ENCODE peak calls at places on chromosome 13, in eight cellular contexts. T is cardiac muscle cell; J is astrocyte; Z is dorsolateral prefrontal cortex; I is A549; W is kidney; B is right lobe of liver; O is CD8-positive, alpha-beta T cell. A is an unnamed sample.

GRCh38 chr13:109154546-109154945 is 525.1 kb downstream of the MYO16 start:
- DNase-seq in I (no peak), W (no peak), O (no peak), T (no peak), Z (no peak), B (no peak), J (peak), A (no peak)

GRCh38 chr13:21434588-21434987 is 24.5 kb downstream of the ZDHHC20 start:
- DNase-seq in I (no peak), W (no peak), J (no peak), B (no peak), T (no peak), O (no peak), Z (no peak), A (no peak)

GRCh38 chr13:106337096-106337495 is 198.4 kb downstream of the EFNB2 start:
- DNase-seq in Z (no peak), B (no peak), I (no peak), T (no peak), J (no peak), W (no peak), O (no peak), A (no peak)

GRCh38 chr13:83881917-83882625 is at the start of gene SLITRK1:
- DNase-seq in T (peak), O (no peak), W (peak), J (peak), I (no peak), B (peak), Z (peak), A (peak)

GRCh38 chr13:79581870-79582315 is 100.9 kb downstream of the NDFIP2 start:
- DNase-seq in I (no peak), B (no peak), O (no peak), Z (peak), T (no peak), J (peak), W (no peak), A (peak)

GRCh38 chr13:23656637-23657036 is 86.4 kb downstream of the TNFRSF19 start:
- DNase-seq in B (no peak), O (no peak), T (no peak), I (no peak), Z (no peak), W (no peak), J (peak), A (peak)

GRCh38 chr13:110645750-110646149 is 30.4 kb downstream of the NAXD start:
- DNase-seq in W (peak), B (no peak), J (no peak), I (no peak), Z (no peak), O (no peak), T (no peak), A (no peak)

GRCh38 chr13:102203718-102204117 is 198.1 kb downstream of the FGF14 start:
- DNase-seq in B (no peak), T (no peak), I (no peak), O (no peak), W (no peak), Z (no peak), J (no peak), A (no peak)

GRCh38 chr13:39656325-39656677 is 839 bp downstream of the COG6 start:
- DNase-seq in J (peak), B (no peak), I (no peak), T (no peak), Z (no peak), O (no peak), W (no peak), A (no peak)

GRCh38 chr13:26872444-26873173 is 112.0 kb upstream of the GPR12 start:
- DNase-seq in O (peak), B (no peak), I (peak), J (no peak), T (peak), Z (peak), W (no peak), A (peak)

GRCh38 chr13:37811441-37811840 is 58.1 kb downstream of the TRPC4 start:
- DNase-seq in B (no peak), I (no peak), W (no peak), T (no peak), O (no peak), J (peak), Z (no peak), A (peak)

GRCh38 chr13:31322025-31322424 is 122.2 kb downstream of the B3GLCT start:
- DNase-seq in B (no peak), Z (no peak), I (no peak), J (no peak), T (peak), W (no peak), O (no peak), A (peak)

GRCh38 chr13:32426191-32426980 is 1.5 kb downstream of the N4BP2L1 start:
- DNase-seq in I (no peak), Z (no peak), O (no peak), W (no peak), J (no peak), B (no peak), T (no peak), A (no peak)

GRCh38 chr13:32264407-32264806 is 50.8 kb downstream of the ZAR1L start:
- DNase-seq in W (peak), O (no peak), I (no peak), B (no peak), Z (no peak), J (peak), T (no peak), A (peak)

GRCh38 chr13:30872685-30873443 is 33.2 kb upstream of the MEDAG start:
- DNase-seq in Z (peak), O (no peak), J (peak), B (no peak), T (no peak), I (no peak), W (no peak), A (peak)

GRCh38 chr13:99608345-99608744 is 107.1 kb downstream of the TM9SF2 start:
- DNase-seq in W (peak), B (no peak), J (no peak), T (no peak), Z (no peak), I (no peak), O (no peak), A (no peak)

GRCh38 chr13:99606322-99607089 is 105.2 kb downstream of the TM9SF2 start:
- DNase-seq in T (peak), Z (peak), J (peak), I (peak), W (peak), O (peak), B (peak), A (peak)

GRCh38 chr13:99605417-99606321 is 104.4 kb downstream of the TM9SF2 start:
- DNase-seq in T (peak), O (no peak), B (peak), I (peak), Z (no peak), J (peak), W (peak), A (no peak)

GRCh38 chr13:99614465-99614885 is 113.2 kb downstream of the TM9SF2 start:
- DNase-seq in Z (no peak), O (no peak), W (no peak), I (peak), J (no peak), B (peak), T (no peak), A (no peak)

GRCh38 chr13:99610702-99611289 is 109.5 kb downstream of the TM9SF2 start:
- DNase-seq in T (no peak), I (no peak), W (no peak), B (no peak), Z (no peak), J (no peak), O (no peak), A (no peak)
- TF ChIP-seq CTCF in T (peak), I (no peak), W (no peak), B (no peak), Z (no peak), J (no peak), O (no peak), A (peak)

GRCh38 chr13:59681630-59682311 is 482.0 kb downstream of the DIAPH3 start:
- DNase-seq in B (no peak), W (no peak), J (no peak), Z (no peak), T (no peak), I (no peak), O (no peak), A (no peak)
- H3K27ac ChIP-seq in B (no peak), W (no peak), J (no peak), Z (no peak), T (no peak), I (no peak), O (no peak), A (no peak)

GRCh38 chr13:74969419-74969818 is 512.5 kb downstream of the TBC1D4 start:
- DNase-seq in Z (no peak), T (no peak), J (no peak), I (no peak), W (no peak), B (no peak), O (no peak), A (no peak)
- H3K4me3 ChIP-seq in Z (no peak), T (no peak), J (no peak), I (no peak), W (no peak), B (no peak), O (no peak), A (no peak)

DNA sequence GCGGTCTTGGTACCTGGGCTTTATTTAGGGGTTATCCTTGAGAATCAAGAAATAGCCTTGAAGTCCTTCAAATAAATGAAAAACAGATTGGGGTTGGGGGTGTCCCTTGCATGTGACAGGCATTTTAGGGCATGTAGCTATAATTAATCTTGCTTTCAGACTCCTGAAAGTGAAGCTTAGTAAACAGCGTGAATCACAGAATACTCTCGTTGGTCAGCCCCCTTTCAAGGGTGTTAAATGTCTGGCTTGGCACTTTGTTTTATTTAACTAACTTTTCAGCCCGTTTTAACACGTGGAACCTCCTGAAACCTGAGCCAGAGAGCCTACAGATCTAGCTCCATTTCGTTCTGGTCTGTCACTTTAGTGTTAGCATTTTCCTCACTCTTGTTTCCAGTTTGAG is 193.0 kb downstream of the DLEU7 start:
- DNase-seq in B (no peak), J (peak), T (no peak), Z (no peak), O (no peak), W (no peak), I (no peak), A (no peak)
- TF ChIP-seq CTCF in B (no peak), J (no peak), T (no peak), Z (no peak), O (no peak), W (no peak), I (no peak), A (no peak)

A was measured in brain microvascular endothelial cell.